ENCODE peak calls at places on chromosome 6, in nine cellular contexts. Y, O, S, J, D, K, P, H and U are unnamed samples.

GRCh38 chr6:42013134-42013516 is 37.2 kb upstream of the TAF8 start:
- DNase-seq in Y (no peak), O (no peak), S (peak; percentile 57), J (no peak), D (no peak), K (no peak), P (no peak), H (peak; percentile 65), U (peak; percentile 48)

GRCh38 chr6:71364910-71365542 is 76.4 kb downstream of the OGFRL1 start:
- DNase-seq in Y (no peak), O (no peak), S (no peak), J (no peak), D (no peak), K (no peak), P (no peak), H (peak; percentile 20), U (no peak)

GRCh38 chr6:128738112-128738511 is 144.8 kb upstream of the LAMA2 start:
- DNase-seq in Y (no peak), O (no peak), S (peak; percentile 47), J (no peak), D (no peak), K (no peak), P (no peak), H (no peak), U (no peak)

GRCh38 chr6:140446241-140446640 is 1071.8 kb upstream of the CITED2 start:
- DNase-seq in Y (no peak), O (no peak), S (no peak), J (peak; percentile 9), D (no peak), K (no peak), P (no peak), H (no peak), U (no peak)

GRCh38 chr6:32968093-32968769 is at the start of gene BRD2:
- DNase-seq in Y (peak; percentile 99), O (peak; percentile 98), S (peak; percentile 95), J (peak; percentile 97), D (peak; percentile 98), K (peak; percentile 97), P (peak; percentile 96), H (peak; percentile 95), U (peak; percentile 69)

GRCh38 chr6:14270142-14270893 is 152.7 kb downstream of the CD83 start:
- DNase-seq in Y (no peak), O (no peak), S (no peak), J (no peak), D (no peak), K (no peak), P (no peak), H (no peak), U (no peak)

GRCh38 chr6:159467473-159468041 is 225.5 kb downstream of the SOD2 start:
- DNase-seq in Y (no peak), O (no peak), S (peak; percentile 8), J (no peak), D (no peak), K (no peak), P (no peak), H (no peak), U (no peak)

GRCh38 chr6:152151930-152152329 is 344.4 kb downstream of the ESR1 start:
- DNase-seq in Y (no peak), O (no peak), S (no peak), J (no peak), D (no peak), K (no peak), P (no peak), H (no peak), U (no peak)

GRCh38 chr6:3454206-3455016 is 2.4 kb downstream of the SLC22A23 start:
- DNase-seq in Y (no peak), O (no peak), S (peak; percentile 24), J (peak; percentile 56), D (no peak), K (no peak), P (no peak), H (no peak), U (no peak)
- H3K27me3 ChIP-seq in Y (no peaks in the 10 kb centered on the region), O (peaks cover 3% of the 10 kb centered on the region), S (no peaks in the 10 kb centered on the region), J (peaks cover 6% of the 10 kb centered on the region), D (peaks cover 6% of the 10 kb centered on the region), K (no peaks in the 10 kb centered on the region), P (peaks cover 8% of the 10 kb centered on the region), H (peaks cover 64% of the 10 kb centered on the region), U (peaks cover 18% of the 10 kb centered on the region)

GRCh38 chr6:52571099-52571755 is 5.6 kb downstream of the TRAM2 start:
- DNase-seq in Y (no peak), O (no peak), S (no peak), J (no peak), D (no peak), K (no peak), P (no peak), H (no peak), U (no peak)

GRCh38 chr6:52570291-52570700 is 6.6 kb downstream of the TRAM2 start:
- DNase-seq in Y (no peak), O (no peak), S (peak; percentile 10), J (no peak), D (no peak), K (peak; percentile 42), P (no peak), H (no peak), U (no peak)

GRCh38 chr6:52574709-52575489 is 2.0 kb downstream of the TRAM2 start:
- DNase-seq in Y (no peak), O (no peak), S (no peak), J (no peak), D (peak; percentile 75), K (peak; percentile 41), P (peak; percentile 57), H (no peak), U (no peak)

GRCh38 chr6:52573295-52573694 is 3.6 kb downstream of the TRAM2 start:
- DNase-seq in Y (no peak), O (no peak), S (no peak), J (peak; percentile 56), D (no peak), K (no peak), P (no peak), H (no peak), U (no peak)

DNA sequence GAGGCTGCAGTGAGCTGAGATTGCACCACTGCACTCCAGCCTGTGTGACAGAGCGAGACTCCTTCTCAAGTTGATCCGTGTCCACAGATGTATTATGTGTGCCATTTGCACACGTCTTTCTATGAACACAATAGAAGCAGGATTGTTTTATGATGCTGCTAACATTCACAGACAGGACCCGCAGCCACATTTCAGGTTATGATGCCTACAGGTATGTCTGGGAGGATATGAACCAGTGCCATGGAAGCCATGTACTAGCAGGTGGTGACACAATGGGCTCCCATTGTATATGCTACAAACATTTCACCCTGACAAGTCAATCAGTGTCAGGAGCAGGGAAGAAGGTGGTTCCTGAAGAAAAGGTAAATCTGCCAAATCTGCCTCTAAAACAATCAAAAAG is 4.3 kb downstream of the TRAM2 start:
- DNase-seq in Y (no peak), O (no peak), S (no peak), J (no peak), D (no peak), K (no peak), P (no peak), H (no peak), U (no peak)
- H3K4me3 ChIP-seq in Y (no peak overlapping the region), O (no peak overlapping the region), S (no peak overlapping the region), J (no peak overlapping the region), D (no peak overlapping the region), K (no peak overlapping the region), P (no peak overlapping the region), H (no peak overlapping the region), U (no peak overlapping the region)

GRCh38 chr6:109977791-109978173 is 329 bp upstream of the GPR6 start:
- DNase-seq in Y (peak; percentile 30), O (no peak), S (no peak), J (peak; percentile 0), D (no peak), K (no peak), P (no peak), H (no peak), U (no peak)

GRCh38 chr6:109978174-109979032 is at the start of gene GPR6:
- DNase-seq in Y (peak; percentile 89), O (peak; percentile 70), S (peak; percentile 57), J (peak; percentile 95), D (no peak), K (peak; percentile 48), P (peak; percentile 75), H (peak; percentile 34), U (no peak)

GRCh38 chr6:109984410-109984809 is 6.3 kb downstream of the GPR6 start:
- DNase-seq in Y (no peak), O (no peak), S (no peak), J (no peak), D (no peak), K (no peak), P (no peak), H (no peak), U (no peak)

GRCh38 chr6:109979033-109979921 is 1.2 kb downstream of the GPR6 start:
- DNase-seq in Y (peak; percentile 69), O (peak; percentile 14), S (no peak), J (peak; percentile 35), D (no peak), K (no peak), P (no peak), H (no peak), U (no peak)
- H3K27me3 ChIP-seq in Y (no peaks in the 10 kb centered on the region), O (peaks cover 74% of the 10 kb centered on the region), S (peaks cover 16% of the 10 kb centered on the region), J (peaks cover 85% of the 10 kb centered on the region), D (peaks cover 3% of the 10 kb centered on the region), K (peaks cover 59% of the 10 kb centered on the region), P (peaks cover 45% of the 10 kb centered on the region), H (peaks cover 4% of the 10 kb centered on the region), U (peaks cover 29% of the 10 kb centered on the region)

GRCh38 chr6:1701668-1702353 is 92.1 kb downstream of the FOXC1 start:
- DNase-seq in Y (no peak), O (no peak), S (no peak), J (peak; percentile 53), D (no peak), K (peak; percentile 26), P (no peak), H (peak; percentile 95), U (no peak)

GRCh38 chr6:1702580-1703051 is 92.9 kb downstream of the FOXC1 start:
- DNase-seq in Y (no peak), O (no peak), S (no peak), J (no peak), D (no peak), K (no peak), P (no peak), H (no peak), U (no peak)

GRCh38 chr6:1698527-1698926 is 88.8 kb downstream of the FOXC1 start:
- DNase-seq in Y (no peak), O (no peak), S (no peak), J (no peak), D (no peak), K (no peak), P (no peak), H (no peak), U (no peak)

GRCh38 chr6:1697688-1698351 is 88.1 kb downstream of the FOXC1 start:
- DNase-seq in Y (no peak), O (no peak), S (no peak), J (no peak), D (no peak), K (no peak), P (no peak), H (no peak), U (no peak)

DNA sequence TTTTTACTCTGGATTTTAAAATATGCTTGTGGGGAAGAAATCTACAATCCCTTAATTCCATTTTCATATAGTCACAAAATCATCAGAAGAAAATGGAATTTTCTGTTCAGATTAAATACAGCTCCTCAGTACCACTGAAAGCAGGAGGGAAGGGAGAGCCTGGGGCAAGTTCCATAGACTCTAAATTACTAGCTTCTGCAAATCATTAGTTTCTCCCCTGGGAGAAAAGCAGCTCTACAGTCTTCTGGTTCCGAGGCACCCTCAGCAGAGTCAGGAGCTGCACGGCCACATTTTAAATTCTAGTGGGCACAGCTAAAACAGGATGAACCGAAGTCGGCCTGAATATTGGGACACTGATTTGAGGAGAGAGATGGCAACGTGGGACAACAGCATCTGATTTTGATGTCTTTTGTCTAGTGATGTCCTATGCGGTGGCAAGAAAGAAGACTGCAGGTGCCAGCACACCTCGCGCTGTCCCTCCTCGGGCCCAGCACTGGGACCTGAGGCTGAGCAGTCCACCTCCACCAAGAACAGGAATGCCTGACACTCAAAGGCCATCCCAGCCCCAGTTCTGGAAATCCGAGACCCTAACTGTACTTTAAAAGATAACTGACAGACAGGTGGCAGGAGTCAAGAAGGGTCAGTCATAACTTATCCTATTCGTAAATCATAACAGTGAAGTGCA is 90.7 kb downstream of the FOXC1 start:
- DNase-seq in Y (no peak), O (no peak), S (no peak), J (no peak), D (no peak), K (no peak), P (no peak), H (no peak), U (no peak)
- H3K4me3 ChIP-seq in Y (no peak overlapping the region), O (no peak overlapping the region), S (no peak overlapping the region), J (no peak overlapping the region), D (no peak overlapping the region), K (no peak overlapping the region), P (no peak overlapping the region), H (no peak overlapping the region), U (no peak overlapping the region)